ENCODE peak calls at places on chromosomes 12 and 14, in nine cellular contexts. L is DND-41, R is psoas muscle, A is BE2C, D is NB4, U is transverse colon, X is neural progenitor cell, J is fibroblast of pulmonary artery, Q is cardiac muscle cell. K is an unnamed sample.

GRCh38 chr14:92482621-92483319 is 30.8 kb upstream of the RIN3 start:
- DNase-seq in L (no peak), R (no peak), A (no peak), D (no peak), U (peak), X (no peak), J (no peak), Q (no peak), K (no peak)

GRCh38 chr14:98853063-98853729 is 418.8 kb downstream of the BCL11B start:
- DNase-seq in L (no peak), R (no peak), A (no peak), D (no peak), U (no peak), X (no peak), J (no peak), Q (no peak), K (no peak)

GRCh38 chr14:53668861-53669260 is 287.8 kb downstream of the BMP4 start:
- DNase-seq in L (no peak), R (no peak), A (no peak), D (peak), U (no peak), X (no peak), J (peak), Q (peak), K (peak)

GRCh38 chr12:77104792-77105191 is 39.4 kb upstream of the E2F7 start:
- DNase-seq in L (no peak), R (no peak), A (no peak), D (no peak), U (no peak), X (no peak), J (peak), Q (peak), K (peak)

GRCh38 chr12:33795536-33795935 is 226.8 kb upstream of the ALG10 start:
- DNase-seq in L (no peak), R (no peak), A (no peak), D (no peak), U (no peak), X (no peak), J (no peak), Q (no peak), K (no peak)

GRCh38 chr12:112734859-112735258 is 56.7 kb upstream of the RPH3A start:
- DNase-seq in L (no peak), R (no peak), A (no peak), D (no peak), U (no peak), X (no peak), J (no peak), Q (no peak), K (no peak)

GRCh38 chr12:19779393-19780056 is 340.2 kb downstream of the AEBP2 start:
- DNase-seq in L (no peak), R (no peak), A (no peak), D (no peak), U (no peak), X (peak), J (peak), Q (peak), K (no peak)

GRCh38 chr14:54919330-54919729 is 16.7 kb upstream of the GCH1 start:
- DNase-seq in L (no peak), R (no peak), A (no peak), D (no peak), U (no peak), X (no peak), J (no peak), Q (no peak), K (no peak)

GRCh38 chr12:22333186-22333745 is 1.2 kb downstream of the ST8SIA1 start:
- DNase-seq in L (no peak), R (no peak), A (no peak), D (peak), U (no peak), X (no peak), J (peak), Q (peak), K (peak)

GRCh38 chr12:47088021-47088944 is 8.5 kb upstream of the AMIGO2 start:
- DNase-seq in L (no peak), R (no peak), A (no peak), D (no peak), U (no peak), X (no peak), J (peak), Q (peak), K (peak)

GRCh38 chr12:49867580-49868341 is 24.9 kb upstream of the BCDIN3D start:
- DNase-seq in L (no peak), R (no peak), A (peak), D (no peak), U (no peak), X (no peak), J (peak), Q (peak), K (no peak)

GRCh38 chr12:111074965-111075364 is 154.6 kb upstream of the MYL2 start:
- DNase-seq in L (no peak), R (no peak), A (no peak), D (no peak), U (no peak), X (no peak), J (no peak), Q (no peak), K (no peak)

GRCh38 chr12:27185234-27186045 is 58.6 kb upstream of the STK38L start:
- DNase-seq in L (no peak), R (no peak), A (no peak), D (no peak), U (no peak), X (no peak), J (peak), Q (peak), K (peak)

GRCh38 chr12:24534632-24535031 is 414.3 kb downstream of the BCAT1 start:
- DNase-seq in L (no peak), R (no peak), A (no peak), D (no peak), U (no peak), X (peak), J (no peak), Q (no peak), K (no peak)

GRCh38 chr12:105106621-105107020 is 910 bp upstream of the WASHC4 start:
- DNase-seq in L (no peak), R (no peak), A (no peak), D (peak), U (no peak), X (no peak), J (no peak), Q (no peak), K (no peak)

GRCh38 chr12:109677323-109677722 is 36.3 kb upstream of the FAM222A start:
- DNase-seq in L (no peak), R (no peak), A (no peak), D (no peak), U (no peak), X (peak), J (no peak), Q (no peak), K (no peak)

GRCh38 chr12:34398366-34398705 is 376.0 kb downstream of the ALG10 start:
- DNase-seq in L (no peak), R (peak), A (peak), D (no peak), U (peak), X (no peak), J (no peak), Q (no peak), K (no peak)

GRCh38 chr14:39232554-39233415 is 930 bp upstream of the MIA2 start:
- DNase-seq in L (no peak), R (no peak), A (no peak), D (peak), U (no peak), X (no peak), J (peak), Q (peak), K (peak)

GRCh38 chr12:97181571-97182265 is 274.7 kb downstream of the NEDD1 start:
- DNase-seq in L (no peak), R (no peak), A (no peak), D (no peak), U (no peak), X (no peak), J (no peak), Q (no peak), K (no peak)

GRCh38 chr12:75511116-75512048 is at the start of gene KRR1:
- DNase-seq in L (peak), R (peak), A (peak), D (peak), U (peak), X (peak), J (peak), Q (peak), K (peak)

GRCh38 chr14:50139192-50139591 is 22.8 kb upstream of the VCPKMT start:
- DNase-seq in L (no peak), R (no peak), A (no peak), D (peak), U (no peak), X (no peak), J (peak), Q (peak), K (no peak)

GRCh38 chr12:100942984-100943749 is 148.6 kb downstream of the ANO4 start:
- DNase-seq in L (no peak), R (no peak), A (no peak), D (no peak), U (no peak), X (no peak), J (no peak), Q (no peak), K (no peak)

GRCh38 chr14:76203086-76204001 is 51.6 kb downstream of the GPATCH2L start:
- DNase-seq in L (no peak), R (no peak), A (no peak), D (no peak), U (no peak), X (no peak), J (peak), Q (peak), K (peak)

GRCh38 chr14:21518725-21519124 is 7.4 kb downstream of the SALL2 start:
- DNase-seq in L (no peak), R (no peak), A (no peak), D (no peak), U (no peak), X (peak), J (no peak), Q (no peak), K (no peak)

GRCh38 chr12:123614531-123614930 is 12.6 kb downstream of the DDX55 start:
- DNase-seq in L (no peak), R (no peak), A (no peak), D (no peak), U (no peak), X (no peak), J (peak), Q (peak), K (peak)

GRCh38 chr14:76776306-76777251 is 15.3 kb downstream of the VASH1 start:
- DNase-seq in L (no peak), R (no peak), A (no peak), D (peak), U (no peak), X (peak), J (no peak), Q (no peak), K (no peak)

GRCh38 chr12:53493610-53494391 is 5.5 kb downstream of the MAP3K12 start:
- DNase-seq in L (no peak), R (no peak), A (no peak), D (no peak), U (no peak), X (peak), J (no peak), Q (no peak), K (no peak)

GRCh38 chr12:53495903-53496751 is 3.1 kb downstream of the MAP3K12 start:
- DNase-seq in L (no peak), R (peak), A (no peak), D (peak), U (peak), X (peak), J (peak), Q (peak), K (peak)

GRCh38 chr12:53489242-53489915 is 9.9 kb downstream of the MAP3K12 start:
- DNase-seq in L (no peak), R (no peak), A (no peak), D (no peak), U (no peak), X (no peak), J (no peak), Q (no peak), K (no peak)

GRCh38 chr12:53492830-53493609 is 6.2 kb downstream of the MAP3K12 start:
- DNase-seq in L (peak), R (peak), A (peak), D (peak), U (peak), X (peak), J (peak), Q (peak), K (peak)

DNA sequence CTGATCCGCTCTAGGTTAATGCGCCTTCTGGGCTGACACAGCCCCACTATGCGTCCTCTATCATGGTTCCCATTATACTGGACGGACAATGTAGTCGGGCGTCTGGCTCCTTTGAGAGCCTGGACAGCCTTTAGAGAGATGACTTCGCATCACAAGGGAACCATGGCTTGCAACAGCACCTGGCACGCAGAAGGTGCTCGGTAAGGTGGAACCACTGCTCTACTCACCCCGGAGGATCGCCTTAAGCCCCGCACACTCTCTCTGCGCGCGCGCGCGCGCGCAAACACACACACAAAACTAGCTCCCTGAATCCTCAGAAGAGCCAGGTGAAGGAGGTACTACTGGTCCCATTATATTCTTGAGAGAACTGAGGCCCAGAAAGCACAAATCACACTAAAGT is 7.1 kb downstream of the MAP3K12 start:
- DNase-seq in L (no peak), R (no peak), A (no peak), D (no peak), U (no peak), X (peak), J (no peak), Q (no peak), K (no peak)
- H3K4me3 ChIP-seq in L (no peak), R (peak), A (peak), D (peak), U (peak), X (peak), J (peak), Q (peak), K (peak)

GRCh38 chr12:69985656-69986055 is 160.6 kb downstream of the MYRFL start:
- DNase-seq in L (peak), R (no peak), A (peak), D (peak), U (peak), X (peak), J (no peak), Q (no peak), K (no peak)
- TF ChIP-seq CTCF in L (peak), R (no peak), A (peak), D (peak), U (peak), X (peak), J (peak), Q (peak), K (no peak)

DNA sequence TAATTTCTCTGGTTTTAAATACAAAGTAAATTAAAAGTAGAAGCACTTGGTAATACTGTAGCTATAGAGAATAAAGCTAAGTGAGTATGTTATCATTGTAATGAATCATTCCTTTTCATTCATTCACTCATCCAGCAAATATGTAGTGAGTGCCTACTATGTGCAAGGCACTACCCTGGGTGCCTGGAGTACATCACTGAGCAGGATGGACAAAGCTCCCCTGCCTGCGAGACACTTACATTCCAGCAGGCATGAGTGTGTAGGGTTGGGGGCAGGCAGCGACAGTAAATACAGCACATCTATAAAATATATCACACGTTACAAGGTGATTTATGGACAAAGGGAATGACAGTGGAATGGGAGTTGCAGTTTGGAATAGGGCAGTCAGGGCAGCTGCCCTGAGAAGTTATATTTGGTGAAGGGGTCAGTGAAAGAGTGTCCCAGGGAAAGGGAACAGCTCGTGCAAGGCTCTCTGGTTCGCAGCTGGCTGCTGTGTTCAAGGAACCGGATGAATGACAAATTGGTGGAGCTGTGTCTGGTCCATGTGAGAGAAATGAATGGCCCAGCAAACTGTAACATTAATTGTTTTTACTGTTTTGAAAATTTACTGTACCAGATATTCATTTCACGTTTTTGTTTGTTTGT is 159.6 kb downstream of the CRADD start:
- DNase-seq in L (no peak), R (no peak), A (no peak), D (no peak), U (no peak), X (no peak), J (no peak), Q (no peak), K (no peak)
- H3K4me3 ChIP-seq in L (no peak), R (no peak), A (no peak), D (no peak), U (no peak), X (no peak), J (no peak), Q (no peak), K (no peak)

GRCh38 chr12:107560906-107561285 is 124.7 kb upstream of the PWP1 start:
- DNase-seq in L (no peak), R (no peak), A (no peak), D (no peak), U (no peak), X (no peak), J (no peak), Q (no peak), K (no peak)

GRCh38 chr12:107567871-107568619 is 117.6 kb upstream of the PWP1 start:
- DNase-seq in L (no peak), R (no peak), A (no peak), D (no peak), U (no peak), X (no peak), J (no peak), Q (no peak), K (no peak)

GRCh38 chr12:107565551-107565950 is 120.0 kb upstream of the PWP1 start:
- DNase-seq in L (no peak), R (no peak), A (no peak), D (no peak), U (no peak), X (no peak), J (no peak), Q (no peak), K (no peak)

GRCh38 chr12:107568718-107569117 is 116.9 kb upstream of the PWP1 start:
- DNase-seq in L (no peak), R (no peak), A (no peak), D (no peak), U (no peak), X (no peak), J (no peak), Q (no peak), K (peak)

GRCh38 chr12:107564946-107565345 is 120.7 kb upstream of the PWP1 start:
- DNase-seq in L (no peak), R (no peak), A (peak), D (peak), U (no peak), X (peak), J (peak), Q (no peak), K (peak)
- TF ChIP-seq CTCF in L (peak), R (no peak), A (peak), D (peak), U (no peak), X (peak), J (peak), Q (no peak), K (no peak)

GRCh38 chr14:45246151-45246550 is 6.9 kb downstream of the MIS18BP1 start:
- DNase-seq in L (no peak), R (no peak), A (no peak), D (no peak), U (no peak), X (no peak), J (no peak), Q (no peak), K (no peak)
- H3K4me3 ChIP-seq in L (no peak), R (no peak), A (no peak), D (peak), U (no peak), X (no peak), J (no peak), Q (no peak), K (no peak)

GRCh38 chr12:89513544-89513943 is 11.1 kb downstream of the GALNT4 start:
- DNase-seq in L (no peak), R (no peak), A (no peak), D (no peak), U (no peak), X (no peak), J (no peak), Q (no peak), K (no peak)

GRCh38 chr12:89516633-89517032 is 8.0 kb downstream of the GALNT4 start:
- DNase-seq in L (no peak), R (no peak), A (no peak), D (no peak), U (no peak), X (no peak), J (no peak), Q (no peak), K (no peak)

GRCh38 chr12:89521348-89522238 is 3.0 kb downstream of the GALNT4 start:
- DNase-seq in L (no peak), R (no peak), A (no peak), D (no peak), U (no peak), X (no peak), J (peak), Q (no peak), K (no peak)

GRCh38 chr12:89514751-89515150 is 9.8 kb downstream of the GALNT4 start:
- DNase-seq in L (no peak), R (no peak), A (no peak), D (peak), U (no peak), X (no peak), J (no peak), Q (no peak), K (no peak)

DNA sequence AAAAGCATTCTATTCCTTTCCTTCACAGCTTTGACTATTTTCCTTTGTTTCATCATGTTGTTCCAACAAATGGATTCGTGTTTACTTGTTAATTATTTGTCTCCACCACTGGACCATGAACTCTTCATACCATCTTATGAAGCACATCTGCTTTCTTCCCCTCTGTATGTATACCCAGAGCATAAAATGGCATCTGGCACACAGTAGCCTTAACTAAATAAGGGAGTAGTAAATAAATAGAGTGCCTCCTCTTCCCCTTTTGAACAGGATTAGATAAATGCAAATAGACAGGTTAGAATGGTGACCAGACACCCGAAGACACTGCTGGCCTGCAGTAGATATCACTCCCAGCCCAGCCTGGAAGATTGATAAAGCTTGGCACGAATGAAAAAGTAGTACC is 6.9 kb downstream of the GALNT4 start:
- DNase-seq in L (no peak), R (no peak), A (no peak), D (no peak), U (no peak), X (no peak), J (no peak), Q (no peak), K (no peak)
- TF ChIP-seq CTCF in L (no peak), R (no peak), A (no peak), D (no peak), U (no peak), X (no peak), J (no peak), Q (no peak), K (no peak)

GRCh38 chr12:107774349-107775029 is at the start of gene ASCL4:
- DNase-seq in L (peak), R (no peak), A (no peak), D (no peak), U (no peak), X (peak), J (no peak), Q (no peak), K (no peak)
- H3K4me3 ChIP-seq in L (peak), R (peak), A (no peak), D (no peak), U (peak), X (peak), J (no peak), Q (peak), K (no peak)

GRCh38 chr12:92070054-92070863 is 75.4 kb downstream of the BTG1 start:
- DNase-seq in L (no peak), R (no peak), A (no peak), D (peak), U (peak), X (no peak), J (no peak), Q (no peak), K (no peak)
- TF ChIP-seq CTCF in L (no peak), R (no peak), A (no peak), D (no peak), U (peak), X (no peak), J (no peak), Q (no peak), K (no peak)

DNA sequence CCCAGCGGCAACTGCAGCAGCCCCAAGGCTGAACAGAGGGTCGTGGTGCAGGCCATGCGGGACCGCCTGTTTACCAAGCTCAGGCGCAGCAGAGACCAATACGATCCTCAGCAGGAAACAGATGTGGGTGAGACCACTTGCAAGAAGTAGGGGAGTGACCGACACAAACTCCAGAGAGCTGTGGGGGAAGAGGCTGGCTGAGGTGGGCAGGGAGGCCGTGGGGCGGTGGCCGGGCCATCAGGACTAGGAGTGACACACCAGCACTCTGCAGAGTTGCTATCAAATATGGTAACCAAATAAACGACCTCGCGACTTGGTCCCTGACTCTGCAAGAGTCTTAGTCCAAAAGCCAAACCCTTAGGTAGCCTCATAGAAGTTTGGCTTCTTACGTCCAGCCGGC is 30.6 kb downstream of the AMN start:
- DNase-seq in L (no peak), R (no peak), A (no peak), D (no peak), U (no peak), X (no peak), J (no peak), Q (no peak), K (no peak)
- H3K4me3 ChIP-seq in L (no peak), R (no peak), A (no peak), D (no peak), U (no peak), X (no peak), J (no peak), Q (no peak), K (no peak)